ENCODE peak calls at places on chromosomes 2 and 18, in five cellular contexts. O, J, H, I and V are unnamed samples.

GRCh38 chr2:157592983-157593382 is 35.7 kb downstream of the ACVR1C start:
- DNase-seq in O (peak; percentile 23), J (no peak), H (peak; percentile 4), I (no peak), V (no peak)

GRCh38 chr2:73268831-73269685 is 15.2 kb downstream of the FBXO41 start:
- DNase-seq in O (no peak), J (no peak), H (no peak), I (no peak), V (no peak)

GRCh38 chr18:32301976-32302743 is 112.3 kb downstream of the MEP1B start:
- DNase-seq in O (peak; percentile 26), J (no peak), H (no peak), I (no peak), V (no peak)

GRCh38 chr18:62324355-62324828 is 718 bp upstream of the TNFRSF11A start:
- DNase-seq in O (no peak), J (no peak), H (no peak), I (no peak), V (no peak)

GRCh38 chr2:223247136-223247535 is 195.1 kb downstream of the KCNE4 start:
- DNase-seq in O (peak; percentile 8), J (peak; percentile 11), H (peak; percentile 28), I (no peak), V (peak; percentile 22)

GRCh38 chr2:108917078-108917440 is 72.0 kb downstream of the EDAR start:
- DNase-seq in O (no peak), J (no peak), H (peak; percentile 47), I (no peak), V (peak; percentile 19)

GRCh38 chr2:138103156-138103555 is 138.9 kb downstream of the HNMT start:
- DNase-seq in O (no peak), J (no peak), H (no peak), I (no peak), V (no peak)

GRCh38 chr2:101762451-101763171 is 65.1 kb downstream of the MAP4K4 start:
- DNase-seq in O (no peak), J (no peak), H (no peak), I (no peak), V (no peak)

GRCh38 chr2:74985983-74986382 is 27.5 kb downstream of the POLE4 start:
- DNase-seq in O (peak; percentile 10), J (no peak), H (no peak), I (no peak), V (no peak)

GRCh38 chr2:45004569-45005181 is 4.6 kb downstream of the SIX2 start:
- DNase-seq in O (no peak), J (no peak), H (no peak), I (no peak), V (no peak)

GRCh38 chr2:99695856-99696255 is 206.0 kb upstream of the REV1 start:
- DNase-seq in O (no peak), J (no peak), H (no peak), I (no peak), V (no peak)

GRCh38 chr2:170408461-170409163 is 230.7 kb downstream of the MYO3B start:
- DNase-seq in O (peak; percentile 12), J (no peak), H (no peak), I (no peak), V (no peak)

GRCh38 chr2:156430236-156430977 is 5.8 kb upstream of the GPD2 start:
- DNase-seq in O (no peak), J (no peak), H (no peak), I (no peak), V (no peak)

GRCh38 chr2:101930847-101931246 is 60.9 kb upstream of the IL1R2 start:
- DNase-seq in O (no peak), J (no peak), H (no peak), I (no peak), V (no peak)

GRCh38 chr2:167264380-167264779 is 376.1 kb downstream of the XIRP2 start:
- DNase-seq in O (peak; percentile 17), J (no peak), H (peak; percentile 3), I (no peak), V (no peak)

GRCh38 chr2:32666704-32667103 is 38.9 kb downstream of the TTC27 start:
- DNase-seq in O (no peak), J (no peak), H (no peak), I (no peak), V (no peak)

GRCh38 chr2:166610180-166610919 is 116.3 kb upstream of the SCN7A start:
- DNase-seq in O (no peak), J (no peak), H (no peak), I (no peak), V (no peak)

GRCh38 chr2:234304945-234305344 is 191.9 kb downstream of the ARL4C start:
- DNase-seq in O (no peak), J (no peak), H (no peak), I (no peak), V (no peak)

GRCh38 chr2:234305846-234306245 is 191.0 kb downstream of the ARL4C start:
- DNase-seq in O (no peak), J (no peak), H (no peak), I (no peak), V (no peak)

GRCh38 chr2:234308073-234308813 is 188.6 kb downstream of the ARL4C start:
- DNase-seq in O (no peak), J (no peak), H (no peak), I (no peak), V (no peak)

GRCh38 chr2:234307322-234307961 is 189.4 kb downstream of the ARL4C start:
- DNase-seq in O (no peak), J (no peak), H (no peak), I (no peak), V (no peak)

GRCh38 chr2:234306426-234307173 is 190.3 kb downstream of the ARL4C start:
- DNase-seq in O (no peak), J (no peak), H (no peak), I (no peak), V (no peak)
- TF ChIP-seq REST in O (no peak), J (no peak), H (no peak), I (no peak), V (no peak)

GRCh38 chr18:21820035-21820810 is 79.6 kb downstream of the MIB1 start:
- DNase-seq in O (peak; percentile 33), J (peak; percentile 11), H (peak; percentile 8), I (no peak), V (peak; percentile 23)
- TF ChIP-seq CTCF in O (peak; percentile 76), J (no peak), H (peak; percentile 27), I (peak; percentile 44), V (peak; percentile 40)

DNA sequence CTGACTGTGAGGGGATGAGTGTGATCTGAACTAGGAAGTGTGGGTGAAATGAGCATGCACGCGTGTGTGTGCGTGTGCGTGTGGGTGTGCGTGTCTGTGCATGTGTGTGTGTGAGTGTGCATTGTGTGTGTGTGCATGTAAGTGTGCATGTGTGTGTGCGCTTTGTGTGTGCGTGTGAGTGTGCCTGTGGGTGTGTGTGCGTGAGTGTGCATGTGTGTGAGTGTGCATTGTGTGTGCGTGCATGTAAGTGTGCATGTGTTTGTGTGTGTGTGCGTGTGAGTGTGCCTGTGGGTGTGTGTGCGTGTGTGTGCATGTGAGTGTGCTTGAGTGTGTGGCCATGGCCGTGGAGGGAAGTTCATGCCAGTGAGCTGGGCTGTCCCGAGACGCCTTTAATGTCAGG is 76.3 kb downstream of the RTP5 start:
- DNase-seq in O (no peak), J (no peak), H (no peak), I (no peak), V (no peak)
- TF ChIP-seq GABPA in O (no peak), J (no peak), H (no peak), I (no peak), V (no peak)

DNA sequence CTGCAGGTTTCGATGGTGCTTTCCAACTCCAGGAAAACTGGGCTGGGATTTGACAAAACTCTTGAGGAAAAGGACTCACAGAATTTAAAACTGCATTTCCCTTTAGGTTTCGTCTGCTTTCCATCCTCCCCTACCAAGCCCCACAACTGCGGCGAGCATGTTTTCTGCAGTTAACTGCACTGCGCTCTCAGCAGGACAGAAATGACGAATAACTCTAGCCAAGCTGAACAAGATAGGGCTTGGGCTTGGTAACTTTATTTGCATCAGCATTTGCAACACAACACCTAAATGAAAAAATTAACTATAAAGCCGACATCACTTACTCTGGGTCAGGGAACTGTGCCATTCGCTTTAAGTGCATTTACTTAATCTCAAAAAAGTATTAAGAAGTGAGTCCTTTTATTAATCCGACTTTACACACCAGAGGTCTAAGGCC is 666 bp upstream of the PIKFYVE start:
- DNase-seq in O (peak; percentile 35), J (peak; percentile 20), H (peak; percentile 30), I (no peak), V (no peak)
- TF ChIP-seq REST in O (no peak), J (no peak), H (no peak), I (no peak), V (no peak)

DNA sequence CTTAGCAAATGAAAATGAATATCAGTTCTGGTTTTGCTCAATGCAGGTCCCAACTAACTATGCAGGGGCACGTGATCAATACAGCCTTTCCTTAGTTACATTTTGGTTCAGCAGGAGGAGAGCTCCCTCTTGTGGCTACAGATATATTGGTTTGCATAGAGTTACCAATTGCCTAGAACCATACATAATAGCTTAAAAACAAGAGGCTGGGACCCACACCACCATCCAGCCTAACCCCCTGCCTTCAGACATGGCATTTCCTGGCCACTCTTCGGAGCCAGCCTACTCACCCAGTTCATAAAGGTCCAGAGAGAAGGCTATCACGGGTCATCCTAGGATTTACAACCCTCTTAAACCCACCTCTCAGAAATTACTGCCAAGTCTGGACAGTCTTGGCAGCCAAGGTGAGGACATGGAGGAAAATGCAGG is 10.5 kb downstream of the CCDC93 start:
- DNase-seq in O (peak; percentile 69), J (peak; percentile 57), H (peak; percentile 82), I (peak; percentile 48), V (peak; percentile 49)
- TF ChIP-seq CTCF in O (peak; percentile 88), J (peak; percentile 81), H (peak; percentile 94), I (peak; percentile 88), V (peak; percentile 88)

GRCh38 chr18:80107396-80107795 is 1.7 kb upstream of the ADNP2 start:
- DNase-seq in O (no peak), J (no peak), H (no peak), I (no peak), V (no peak)

GRCh38 chr18:80106482-80107051 is 2.5 kb upstream of the ADNP2 start:
- DNase-seq in O (no peak), J (no peak), H (peak; percentile 80), I (no peak), V (no peak)

GRCh38 chr18:80109676-80110078 is 615 bp downstream of the ADNP2 start:
- DNase-seq in O (peak; percentile 87), J (peak; percentile 56), H (no peak), I (no peak), V (peak; percentile 24)

GRCh38 chr18:80108739-80109675 is at the start of gene ADNP2:
- DNase-seq in O (peak; percentile 96), J (peak; percentile 92), H (peak; percentile 96), I (peak; percentile 75), V (peak; percentile 93)

DNA sequence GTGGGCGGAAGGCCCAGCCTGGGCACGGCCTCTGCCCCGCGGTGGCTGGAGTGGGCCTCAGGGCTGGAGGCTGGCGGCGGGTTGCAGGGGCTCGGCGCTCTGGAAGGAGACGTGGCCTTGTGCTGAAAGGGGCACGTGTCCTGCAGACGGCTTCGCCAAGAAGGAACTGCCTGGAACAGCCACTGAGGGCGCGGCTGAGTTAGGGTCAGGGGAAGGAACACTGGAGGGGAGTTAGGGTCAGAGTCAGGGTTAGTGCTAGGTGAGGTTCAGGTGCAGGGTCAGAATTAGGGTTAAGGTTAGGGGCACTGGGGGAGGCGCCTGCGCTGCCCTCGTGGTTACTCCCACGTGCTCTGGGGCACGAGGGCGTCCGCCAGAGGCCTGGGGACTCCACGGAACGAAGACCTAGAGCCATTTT is 933 bp upstream of the ADNP2 start:
- DNase-seq in O (no peak), J (no peak), H (no peak), I (no peak), V (no peak)
- TF ChIP-seq GABPA in O (no peak), J (no peak), H (no peak), I (no peak), V (no peak)